ENCODE peak calls at places on chromosomes 11 and 22, in nine cellular contexts. One of them, this sample, is unnamed.

GRCh38 chr11:74171630-74172465 is 759 bp downstream of the PPME1 start:
- DNase-seq in fibroblast of mammary gland: peak; percentile 35
- DNase-seq in esophagus squamous epithelium: no peak
- DNase-seq in NCI-H1092: no peak
- DNase-seq in activated T-cell treated with anti-CD3 and anti-CD28 coated beads for 1 hour: no peak
- DNase-seq in AG04450: no peak
- DNase-seq in stimulated activated CD4-positive, alpha-beta T cell treated with anti-CD3 and anti-CD28 coated beads, Interleukin-2, amount 100 ng/mL, for 24 hours: no peak
- DNase-seq in iris pigment epithelial cell: no peak
- DNase-seq in activated effector memory CD4-positive, alpha-beta T cell treated with Interleukin-2 at 50 U/mL for 16 hours: no peak
- DNase-seq in this sample: no peak

GRCh38 chr22:33568934-33569496 is 351.3 kb downstream of the LARGE1 start:
- DNase-seq in stimulated activated CD4-positive, alpha-beta T cell treated with anti-CD3 and anti-CD28 coated beads, Interleukin-2, amount 100 ng/mL, for 24 hours: no peak
- DNase-seq in esophagus squamous epithelium: no peak
- DNase-seq in iris pigment epithelial cell: no peak
- DNase-seq in fibroblast of mammary gland: no peak
- DNase-seq in NCI-H1092: no peak
- DNase-seq in activated T-cell treated with anti-CD3 and anti-CD28 coated beads for 1 hour: no peak
- DNase-seq in AG04450: no peak
- DNase-seq in activated effector memory CD4-positive, alpha-beta T cell treated with Interleukin-2 at 50 U/mL for 16 hours: no peak
- DNase-seq in this sample: no peak

GRCh38 chr22:38843716-38844660 is at the start of gene NPTXR:
- DNase-seq in activated effector memory CD4-positive, alpha-beta T cell treated with Interleukin-2 at 50 U/mL for 16 hours: peak; percentile 24
- DNase-seq in fibroblast of mammary gland: no peak
- DNase-seq in esophagus squamous epithelium: no peak
- DNase-seq in iris pigment epithelial cell: peak; percentile 10
- DNase-seq in AG04450: no peak
- DNase-seq in activated T-cell treated with anti-CD3 and anti-CD28 coated beads for 1 hour: peak; percentile 24
- DNase-seq in NCI-H1092: peak; percentile 51
- DNase-seq in stimulated activated CD4-positive, alpha-beta T cell treated with anti-CD3 and anti-CD28 coated beads, Interleukin-2, amount 100 ng/mL, for 24 hours: peak; percentile 58
- DNase-seq in this sample: peak; percentile 40

GRCh38 chr11:2898366-2899079 is 12.9 kb upstream of the CDKN1C start:
- DNase-seq in iris pigment epithelial cell: peak; percentile 93
- DNase-seq in activated T-cell treated with anti-CD3 and anti-CD28 coated beads for 1 hour: no peak
- DNase-seq in AG04450: peak; percentile 69
- DNase-seq in fibroblast of mammary gland: peak; percentile 91
- DNase-seq in NCI-H1092: no peak
- DNase-seq in stimulated activated CD4-positive, alpha-beta T cell treated with anti-CD3 and anti-CD28 coated beads, Interleukin-2, amount 100 ng/mL, for 24 hours: peak; percentile 58
- DNase-seq in activated effector memory CD4-positive, alpha-beta T cell treated with Interleukin-2 at 50 U/mL for 16 hours: peak; percentile 47
- DNase-seq in esophagus squamous epithelium: no peak
- DNase-seq in this sample: no peak

GRCh38 chr11:93481696-93482095 is 61.5 kb downstream of the SMCO4 start:
- DNase-seq in activated effector memory CD4-positive, alpha-beta T cell treated with Interleukin-2 at 50 U/mL for 16 hours: no peak
- DNase-seq in stimulated activated CD4-positive, alpha-beta T cell treated with anti-CD3 and anti-CD28 coated beads, Interleukin-2, amount 100 ng/mL, for 24 hours: no peak
- DNase-seq in esophagus squamous epithelium: no peak
- DNase-seq in iris pigment epithelial cell: no peak
- DNase-seq in NCI-H1092: no peak
- DNase-seq in AG04450: no peak
- DNase-seq in fibroblast of mammary gland: no peak
- DNase-seq in activated T-cell treated with anti-CD3 and anti-CD28 coated beads for 1 hour: no peak
- DNase-seq in this sample: no peak

GRCh38 chr22:41883400-41883799 is 31.5 kb downstream of the SHISA8 start:
- DNase-seq in esophagus squamous epithelium: no peak
- DNase-seq in AG04450: no peak
- DNase-seq in NCI-H1092: no peak
- DNase-seq in fibroblast of mammary gland: no peak
- DNase-seq in iris pigment epithelial cell: no peak
- DNase-seq in activated effector memory CD4-positive, alpha-beta T cell treated with Interleukin-2 at 50 U/mL for 16 hours: no peak
- DNase-seq in stimulated activated CD4-positive, alpha-beta T cell treated with anti-CD3 and anti-CD28 coated beads, Interleukin-2, amount 100 ng/mL, for 24 hours: no peak
- DNase-seq in activated T-cell treated with anti-CD3 and anti-CD28 coated beads for 1 hour: no peak
- DNase-seq in this sample: no peak

GRCh38 chr11:132379540-132379939 is 1009.1 kb downstream of the NTM start:
- DNase-seq in AG04450: no peak
- DNase-seq in NCI-H1092: no peak
- DNase-seq in iris pigment epithelial cell: no peak
- DNase-seq in activated T-cell treated with anti-CD3 and anti-CD28 coated beads for 1 hour: no peak
- DNase-seq in esophagus squamous epithelium: no peak
- DNase-seq in stimulated activated CD4-positive, alpha-beta T cell treated with anti-CD3 and anti-CD28 coated beads, Interleukin-2, amount 100 ng/mL, for 24 hours: no peak
- DNase-seq in activated effector memory CD4-positive, alpha-beta T cell treated with Interleukin-2 at 50 U/mL for 16 hours: no peak
- DNase-seq in fibroblast of mammary gland: no peak
- DNase-seq in this sample: no peak

GRCh38 chr22:50420581-50420980 is 54.3 kb downstream of the SBF1 start:
- DNase-seq in AG04450: no peak
- DNase-seq in fibroblast of mammary gland: no peak
- DNase-seq in stimulated activated CD4-positive, alpha-beta T cell treated with anti-CD3 and anti-CD28 coated beads, Interleukin-2, amount 100 ng/mL, for 24 hours: no peak
- DNase-seq in NCI-H1092: no peak
- DNase-seq in activated T-cell treated with anti-CD3 and anti-CD28 coated beads for 1 hour: no peak
- DNase-seq in activated effector memory CD4-positive, alpha-beta T cell treated with Interleukin-2 at 50 U/mL for 16 hours: no peak
- DNase-seq in esophagus squamous epithelium: no peak
- DNase-seq in iris pigment epithelial cell: no peak
- DNase-seq in this sample: no peak

GRCh38 chr11:35711173-35711910 is 48.8 kb downstream of the TRIM44 start:
- DNase-seq in activated T-cell treated with anti-CD3 and anti-CD28 coated beads for 1 hour: no peak
- DNase-seq in activated effector memory CD4-positive, alpha-beta T cell treated with Interleukin-2 at 50 U/mL for 16 hours: no peak
- DNase-seq in AG04450: no peak
- DNase-seq in esophagus squamous epithelium: no peak
- DNase-seq in iris pigment epithelial cell: no peak
- DNase-seq in stimulated activated CD4-positive, alpha-beta T cell treated with anti-CD3 and anti-CD28 coated beads, Interleukin-2, amount 100 ng/mL, for 24 hours: no peak
- DNase-seq in fibroblast of mammary gland: peak; percentile 11
- DNase-seq in NCI-H1092: no peak
- DNase-seq in this sample: no peak

GRCh38 chr11:47667135-47667534 is 24.8 kb upstream of the MTCH2 start:
- DNase-seq in AG04450: no peak
- DNase-seq in stimulated activated CD4-positive, alpha-beta T cell treated with anti-CD3 and anti-CD28 coated beads, Interleukin-2, amount 100 ng/mL, for 24 hours: no peak
- DNase-seq in NCI-H1092: no peak
- DNase-seq in activated effector memory CD4-positive, alpha-beta T cell treated with Interleukin-2 at 50 U/mL for 16 hours: no peak
- DNase-seq in fibroblast of mammary gland: no peak
- DNase-seq in esophagus squamous epithelium: no peak
- DNase-seq in iris pigment epithelial cell: no peak
- DNase-seq in activated T-cell treated with anti-CD3 and anti-CD28 coated beads for 1 hour: no peak
- DNase-seq in this sample: no peak

GRCh38 chr22:42365942-42366660 is 66.1 kb downstream of the NFAM1 start:
- DNase-seq in AG04450: no peak
- DNase-seq in activated effector memory CD4-positive, alpha-beta T cell treated with Interleukin-2 at 50 U/mL for 16 hours: no peak
- DNase-seq in activated T-cell treated with anti-CD3 and anti-CD28 coated beads for 1 hour: no peak
- DNase-seq in stimulated activated CD4-positive, alpha-beta T cell treated with anti-CD3 and anti-CD28 coated beads, Interleukin-2, amount 100 ng/mL, for 24 hours: no peak
- DNase-seq in esophagus squamous epithelium: no peak
- DNase-seq in NCI-H1092: peak; percentile 32
- DNase-seq in iris pigment epithelial cell: no peak
- DNase-seq in fibroblast of mammary gland: no peak
- DNase-seq in this sample: no peak

GRCh38 chr11:2447253-2447950 is 2.6 kb downstream of the KCNQ1 start:
- DNase-seq in fibroblast of mammary gland: no peak
- DNase-seq in iris pigment epithelial cell: no peak
- DNase-seq in AG04450: no peak
- DNase-seq in activated T-cell treated with anti-CD3 and anti-CD28 coated beads for 1 hour: no peak
- DNase-seq in activated effector memory CD4-positive, alpha-beta T cell treated with Interleukin-2 at 50 U/mL for 16 hours: no peak
- DNase-seq in stimulated activated CD4-positive, alpha-beta T cell treated with anti-CD3 and anti-CD28 coated beads, Interleukin-2, amount 100 ng/mL, for 24 hours: no peak
- DNase-seq in NCI-H1092: no peak
- DNase-seq in esophagus squamous epithelium: no peak
- DNase-seq in this sample: no peak

GRCh38 chr11:11884774-11885481 is 43.2 kb downstream of the USP47 start:
- DNase-seq in fibroblast of mammary gland: no peak
- DNase-seq in stimulated activated CD4-positive, alpha-beta T cell treated with anti-CD3 and anti-CD28 coated beads, Interleukin-2, amount 100 ng/mL, for 24 hours: no peak
- DNase-seq in activated effector memory CD4-positive, alpha-beta T cell treated with Interleukin-2 at 50 U/mL for 16 hours: no peak
- DNase-seq in esophagus squamous epithelium: no peak
- DNase-seq in AG04450: no peak
- DNase-seq in iris pigment epithelial cell: no peak
- DNase-seq in NCI-H1092: no peak
- DNase-seq in activated T-cell treated with anti-CD3 and anti-CD28 coated beads for 1 hour: no peak
- DNase-seq in this sample: no peak

GRCh38 chr22:33402325-33402724 is 344.1 kb upstream of the SYN3 start:
- DNase-seq in activated effector memory CD4-positive, alpha-beta T cell treated with Interleukin-2 at 50 U/mL for 16 hours: no peak
- DNase-seq in activated T-cell treated with anti-CD3 and anti-CD28 coated beads for 1 hour: no peak
- DNase-seq in stimulated activated CD4-positive, alpha-beta T cell treated with anti-CD3 and anti-CD28 coated beads, Interleukin-2, amount 100 ng/mL, for 24 hours: no peak
- DNase-seq in AG04450: no peak
- DNase-seq in esophagus squamous epithelium: no peak
- DNase-seq in fibroblast of mammary gland: no peak
- DNase-seq in NCI-H1092: no peak
- DNase-seq in iris pigment epithelial cell: no peak
- DNase-seq in this sample: no peak

GRCh38 chr11:74695705-74696280 is 35.4 kb downstream of the CHRDL2 start:
- DNase-seq in activated T-cell treated with anti-CD3 and anti-CD28 coated beads for 1 hour: no peak
- DNase-seq in stimulated activated CD4-positive, alpha-beta T cell treated with anti-CD3 and anti-CD28 coated beads, Interleukin-2, amount 100 ng/mL, for 24 hours: no peak
- DNase-seq in activated effector memory CD4-positive, alpha-beta T cell treated with Interleukin-2 at 50 U/mL for 16 hours: no peak
- DNase-seq in esophagus squamous epithelium: no peak
- DNase-seq in iris pigment epithelial cell: no peak
- DNase-seq in NCI-H1092: no peak
- DNase-seq in AG04450: no peak
- DNase-seq in fibroblast of mammary gland: no peak
- DNase-seq in this sample: no peak

GRCh38 chr22:23305321-23305910 is 125.1 kb downstream of the BCR start:
- DNase-seq in AG04450: no peak
- DNase-seq in iris pigment epithelial cell: peak; percentile 57
- DNase-seq in fibroblast of mammary gland: peak; percentile 66
- DNase-seq in activated T-cell treated with anti-CD3 and anti-CD28 coated beads for 1 hour: no peak
- DNase-seq in esophagus squamous epithelium: no peak
- DNase-seq in activated effector memory CD4-positive, alpha-beta T cell treated with Interleukin-2 at 50 U/mL for 16 hours: no peak
- DNase-seq in NCI-H1092: no peak
- DNase-seq in stimulated activated CD4-positive, alpha-beta T cell treated with anti-CD3 and anti-CD28 coated beads, Interleukin-2, amount 100 ng/mL, for 24 hours: no peak
- DNase-seq in this sample: no peak

GRCh38 chr11:125410091-125410490 is 86.0 kb downstream of the FEZ1 start:
- DNase-seq in fibroblast of mammary gland: no peak
- DNase-seq in stimulated activated CD4-positive, alpha-beta T cell treated with anti-CD3 and anti-CD28 coated beads, Interleukin-2, amount 100 ng/mL, for 24 hours: no peak
- DNase-seq in AG04450: no peak
- DNase-seq in esophagus squamous epithelium: no peak
- DNase-seq in activated effector memory CD4-positive, alpha-beta T cell treated with Interleukin-2 at 50 U/mL for 16 hours: no peak
- DNase-seq in activated T-cell treated with anti-CD3 and anti-CD28 coated beads for 1 hour: no peak
- DNase-seq in NCI-H1092: no peak
- DNase-seq in iris pigment epithelial cell: no peak
- DNase-seq in this sample: no peak

GRCh38 chr22:26986051-26986881 is 328.9 kb downstream of the MIAT start:
- DNase-seq in fibroblast of mammary gland: no peak
- DNase-seq in activated T-cell treated with anti-CD3 and anti-CD28 coated beads for 1 hour: no peak
- DNase-seq in esophagus squamous epithelium: no peak
- DNase-seq in activated effector memory CD4-positive, alpha-beta T cell treated with Interleukin-2 at 50 U/mL for 16 hours: no peak
- DNase-seq in stimulated activated CD4-positive, alpha-beta T cell treated with anti-CD3 and anti-CD28 coated beads, Interleukin-2, amount 100 ng/mL, for 24 hours: no peak
- DNase-seq in AG04450: no peak
- DNase-seq in iris pigment epithelial cell: no peak
- DNase-seq in NCI-H1092: no peak
- DNase-seq in this sample: no peak

GRCh38 chr11:47527186-47527585 is 25.7 kb downstream of the CELF1 start:
- DNase-seq in activated T-cell treated with anti-CD3 and anti-CD28 coated beads for 1 hour: no peak
- DNase-seq in stimulated activated CD4-positive, alpha-beta T cell treated with anti-CD3 and anti-CD28 coated beads, Interleukin-2, amount 100 ng/mL, for 24 hours: no peak
- DNase-seq in activated effector memory CD4-positive, alpha-beta T cell treated with Interleukin-2 at 50 U/mL for 16 hours: no peak
- DNase-seq in AG04450: no peak
- DNase-seq in fibroblast of mammary gland: no peak
- DNase-seq in NCI-H1092: no peak
- DNase-seq in esophagus squamous epithelium: no peak
- DNase-seq in iris pigment epithelial cell: no peak
- DNase-seq in this sample: no peak

GRCh38 chr11:559712-560304 is 730 bp downstream of the LMNTD2 start:
- DNase-seq in NCI-H1092: no peak
- DNase-seq in stimulated activated CD4-positive, alpha-beta T cell treated with anti-CD3 and anti-CD28 coated beads, Interleukin-2, amount 100 ng/mL, for 24 hours: no peak
- DNase-seq in esophagus squamous epithelium: no peak
- DNase-seq in AG04450: no peak
- DNase-seq in activated T-cell treated with anti-CD3 and anti-CD28 coated beads for 1 hour: no peak
- DNase-seq in activated effector memory CD4-positive, alpha-beta T cell treated with Interleukin-2 at 50 U/mL for 16 hours: no peak
- DNase-seq in fibroblast of mammary gland: no peak
- DNase-seq in iris pigment epithelial cell: no peak
- DNase-seq in this sample: no peak

GRCh38 chr11:46001427-46002049 is 79.1 kb downstream of the LARGE2 start:
- DNase-seq in iris pigment epithelial cell: peak; percentile 74
- DNase-seq in AG04450: peak; percentile 33
- DNase-seq in activated effector memory CD4-positive, alpha-beta T cell treated with Interleukin-2 at 50 U/mL for 16 hours: no peak
- DNase-seq in stimulated activated CD4-positive, alpha-beta T cell treated with anti-CD3 and anti-CD28 coated beads, Interleukin-2, amount 100 ng/mL, for 24 hours: no peak
- DNase-seq in fibroblast of mammary gland: no peak
- DNase-seq in NCI-H1092: no peak
- DNase-seq in esophagus squamous epithelium: no peak
- DNase-seq in activated T-cell treated with anti-CD3 and anti-CD28 coated beads for 1 hour: no peak
- DNase-seq in this sample: no peak

GRCh38 chr11:34351687-34352469 is 5.9 kb downstream of the ABTB2 start:
- DNase-seq in NCI-H1092: no peak
- DNase-seq in esophagus squamous epithelium: no peak
- DNase-seq in fibroblast of mammary gland: no peak
- DNase-seq in AG04450: no peak
- DNase-seq in stimulated activated CD4-positive, alpha-beta T cell treated with anti-CD3 and anti-CD28 coated beads, Interleukin-2, amount 100 ng/mL, for 24 hours: no peak
- DNase-seq in iris pigment epithelial cell: no peak
- DNase-seq in activated effector memory CD4-positive, alpha-beta T cell treated with Interleukin-2 at 50 U/mL for 16 hours: no peak
- DNase-seq in activated T-cell treated with anti-CD3 and anti-CD28 coated beads for 1 hour: no peak
- DNase-seq in this sample: no peak

GRCh38 chr11:49995559-49995958 is 13.2 kb upstream of the OR4C12 start:
- DNase-seq in activated T-cell treated with anti-CD3 and anti-CD28 coated beads for 1 hour: no peak
- DNase-seq in iris pigment epithelial cell: peak; percentile 52
- DNase-seq in NCI-H1092: peak; percentile 36
- DNase-seq in AG04450: no peak
- DNase-seq in activated effector memory CD4-positive, alpha-beta T cell treated with Interleukin-2 at 50 U/mL for 16 hours: no peak
- DNase-seq in esophagus squamous epithelium: no peak
- DNase-seq in fibroblast of mammary gland: peak; percentile 63
- DNase-seq in stimulated activated CD4-positive, alpha-beta T cell treated with anti-CD3 and anti-CD28 coated beads, Interleukin-2, amount 100 ng/mL, for 24 hours: peak; percentile 16
- DNase-seq in this sample: no peak

GRCh38 chr11:2690261-2690575 is 9.6 kb downstream of the KCNQ1OT1 start:
- DNase-seq in esophagus squamous epithelium: no peak
- DNase-seq in activated effector memory CD4-positive, alpha-beta T cell treated with Interleukin-2 at 50 U/mL for 16 hours: no peak
- DNase-seq in iris pigment epithelial cell: no peak
- DNase-seq in NCI-H1092: no peak
- DNase-seq in stimulated activated CD4-positive, alpha-beta T cell treated with anti-CD3 and anti-CD28 coated beads, Interleukin-2, amount 100 ng/mL, for 24 hours: no peak
- DNase-seq in AG04450: no peak
- DNase-seq in fibroblast of mammary gland: no peak
- DNase-seq in activated T-cell treated with anti-CD3 and anti-CD28 coated beads for 1 hour: no peak
- DNase-seq in this sample: no peak

GRCh38 chr22:24109649-24110048 is 71.6 kb upstream of the SUSD2 start:
- DNase-seq in stimulated activated CD4-positive, alpha-beta T cell treated with anti-CD3 and anti-CD28 coated beads, Interleukin-2, amount 100 ng/mL, for 24 hours: no peak
- DNase-seq in iris pigment epithelial cell: no peak
- DNase-seq in activated effector memory CD4-positive, alpha-beta T cell treated with Interleukin-2 at 50 U/mL for 16 hours: no peak
- DNase-seq in activated T-cell treated with anti-CD3 and anti-CD28 coated beads for 1 hour: no peak
- DNase-seq in NCI-H1092: no peak
- DNase-seq in fibroblast of mammary gland: no peak
- DNase-seq in esophagus squamous epithelium: no peak
- DNase-seq in AG04450: no peak
- DNase-seq in this sample: no peak

GRCh38 chr11:125201525-125202121 is 37.1 kb downstream of the PKNOX2 start:
- DNase-seq in esophagus squamous epithelium: no peak
- DNase-seq in stimulated activated CD4-positive, alpha-beta T cell treated with anti-CD3 and anti-CD28 coated beads, Interleukin-2, amount 100 ng/mL, for 24 hours: no peak
- DNase-seq in activated T-cell treated with anti-CD3 and anti-CD28 coated beads for 1 hour: no peak
- DNase-seq in AG04450: no peak
- DNase-seq in activated effector memory CD4-positive, alpha-beta T cell treated with Interleukin-2 at 50 U/mL for 16 hours: no peak
- DNase-seq in fibroblast of mammary gland: no peak
- DNase-seq in NCI-H1092: no peak
- DNase-seq in iris pigment epithelial cell: no peak
- DNase-seq in this sample: no peak

GRCh38 chr11:129951201-129951882 is 51.3 kb downstream of the PRDM10 start:
- DNase-seq in iris pigment epithelial cell: no peak
- DNase-seq in esophagus squamous epithelium: no peak
- DNase-seq in stimulated activated CD4-positive, alpha-beta T cell treated with anti-CD3 and anti-CD28 coated beads, Interleukin-2, amount 100 ng/mL, for 24 hours: no peak
- DNase-seq in activated T-cell treated with anti-CD3 and anti-CD28 coated beads for 1 hour: no peak
- DNase-seq in NCI-H1092: no peak
- DNase-seq in fibroblast of mammary gland: no peak
- DNase-seq in AG04450: no peak
- DNase-seq in activated effector memory CD4-positive, alpha-beta T cell treated with Interleukin-2 at 50 U/mL for 16 hours: no peak
- DNase-seq in this sample: no peak

GRCh38 chr22:20184501-20185145 is 33.8 kb upstream of the CCDC188 start:
- DNase-seq in fibroblast of mammary gland: no peak
- DNase-seq in esophagus squamous epithelium: no peak
- DNase-seq in activated T-cell treated with anti-CD3 and anti-CD28 coated beads for 1 hour: no peak
- DNase-seq in activated effector memory CD4-positive, alpha-beta T cell treated with Interleukin-2 at 50 U/mL for 16 hours: no peak
- DNase-seq in NCI-H1092: no peak
- DNase-seq in iris pigment epithelial cell: no peak
- DNase-seq in stimulated activated CD4-positive, alpha-beta T cell treated with anti-CD3 and anti-CD28 coated beads, Interleukin-2, amount 100 ng/mL, for 24 hours: no peak
- DNase-seq in AG04450: no peak
- DNase-seq in this sample: no peak

GRCh38 chr22:36267058-36267457 is 14.1 kb downstream of the APOL1 start:
- DNase-seq in AG04450: no peak
- DNase-seq in fibroblast of mammary gland: no peak
- DNase-seq in activated T-cell treated with anti-CD3 and anti-CD28 coated beads for 1 hour: no peak
- DNase-seq in stimulated activated CD4-positive, alpha-beta T cell treated with anti-CD3 and anti-CD28 coated beads, Interleukin-2, amount 100 ng/mL, for 24 hours: no peak
- DNase-seq in NCI-H1092: no peak
- DNase-seq in iris pigment epithelial cell: no peak
- DNase-seq in activated effector memory CD4-positive, alpha-beta T cell treated with Interleukin-2 at 50 U/mL for 16 hours: no peak
- DNase-seq in esophagus squamous epithelium: no peak
- DNase-seq in this sample: no peak

GRCh38 chr11:61959026-61959608 is 8.3 kb downstream of the FTH1 start:
- DNase-seq in stimulated activated CD4-positive, alpha-beta T cell treated with anti-CD3 and anti-CD28 coated beads, Interleukin-2, amount 100 ng/mL, for 24 hours: no peak
- DNase-seq in activated effector memory CD4-positive, alpha-beta T cell treated with Interleukin-2 at 50 U/mL for 16 hours: no peak
- DNase-seq in activated T-cell treated with anti-CD3 and anti-CD28 coated beads for 1 hour: no peak
- DNase-seq in iris pigment epithelial cell: no peak
- DNase-seq in fibroblast of mammary gland: no peak
- DNase-seq in AG04450: no peak
- DNase-seq in esophagus squamous epithelium: no peak
- DNase-seq in NCI-H1092: no peak
- DNase-seq in this sample: no peak

GRCh38 chr22:17120711-17121234 is 387 bp downstream of the TMEM121B start:
- DNase-seq in stimulated activated CD4-positive, alpha-beta T cell treated with anti-CD3 and anti-CD28 coated beads, Interleukin-2, amount 100 ng/mL, for 24 hours: peak; percentile 45
- DNase-seq in esophagus squamous epithelium: no peak
- DNase-seq in iris pigment epithelial cell: peak; percentile 8
- DNase-seq in AG04450: no peak
- DNase-seq in activated effector memory CD4-positive, alpha-beta T cell treated with Interleukin-2 at 50 U/mL for 16 hours: no peak
- DNase-seq in NCI-H1092: no peak
- DNase-seq in activated T-cell treated with anti-CD3 and anti-CD28 coated beads for 1 hour: no peak
- DNase-seq in fibroblast of mammary gland: no peak
- DNase-seq in this sample: no peak

This sample was measured in progenitor cell of endocrine pancreas.